ENCODE peak calls at places on chromosomes 3 and 15, in four cellular contexts. One of them, this sample, is unnamed.

GRCh38 chr3:100073555-100074307 is 40.6 kb downstream of the FILIP1L start:
- DNase-seq in psoas muscle: no peak
- DNase-seq in lower lobe of right lung: no peak
- DNase-seq in stomach: no peak
- DNase-seq in this sample: peak; percentile 33

GRCh38 chr15:68407886-68408500 is 24.0 kb downstream of the ITGA11 start:
- DNase-seq in psoas muscle: no peak
- DNase-seq in lower lobe of right lung: no peak
- DNase-seq in stomach: peak; percentile 11
- DNase-seq in this sample: no peak

GRCh38 chr3:33791477-33792166 is 6.8 kb upstream of the PDCD6IP start:
- DNase-seq in psoas muscle: no peak
- DNase-seq in lower lobe of right lung: peak; percentile 57
- DNase-seq in stomach: no peak
- DNase-seq in this sample: peak; percentile 40

GRCh38 chr3:49119036-49119435 is 1.6 kb downstream of the USP19 start:
- DNase-seq in psoas muscle: no peak
- DNase-seq in lower lobe of right lung: no peak
- DNase-seq in stomach: no peak
- DNase-seq in this sample: no peak

GRCh38 chr3:45560270-45561020 is 34.1 kb upstream of the LIMD1 start:
- DNase-seq in psoas muscle: peak; percentile 86
- DNase-seq in lower lobe of right lung: no peak
- DNase-seq in stomach: peak; percentile 28
- DNase-seq in this sample: no peak

GRCh38 chr15:25805006-25805405 is 58.1 kb downstream of the ATP10A start:
- DNase-seq in psoas muscle: no peak
- DNase-seq in lower lobe of right lung: no peak
- DNase-seq in stomach: no peak
- DNase-seq in this sample: no peak

GRCh38 chr3:144866504-144866903 is 894.9 kb downstream of the DIPK2A start:
- DNase-seq in psoas muscle: no peak
- DNase-seq in lower lobe of right lung: no peak
- DNase-seq in stomach: no peak
- DNase-seq in this sample: no peak

GRCh38 chr15:67828969-67829646 is 3.8 kb downstream of the SKOR1 start:
- DNase-seq in psoas muscle: no peak
- DNase-seq in lower lobe of right lung: no peak
- DNase-seq in stomach: no peak
- DNase-seq in this sample: no peak

GRCh38 chr3:138097192-138097829 is 18.1 kb downstream of the DZIP1L start:
- DNase-seq in psoas muscle: no peak
- DNase-seq in lower lobe of right lung: no peak
- DNase-seq in stomach: no peak
- DNase-seq in this sample: no peak

GRCh38 chr3:177830411-177830849 is 633.1 kb upstream of the TBL1XR1 start:
- DNase-seq in psoas muscle: no peak
- DNase-seq in lower lobe of right lung: no peak
- DNase-seq in stomach: no peak
- DNase-seq in this sample: no peak

GRCh38 chr15:39969871-39970270 is 36.0 kb downstream of the EIF2AK4 start:
- DNase-seq in psoas muscle: peak; percentile 58
- DNase-seq in lower lobe of right lung: peak; percentile 71
- DNase-seq in stomach: peak; percentile 61
- DNase-seq in this sample: peak; percentile 83

GRCh38 chr3:154241496-154241895 is 82.8 kb downstream of the DHX36 start:
- DNase-seq in psoas muscle: no peak
- DNase-seq in lower lobe of right lung: no peak
- DNase-seq in stomach: no peak
- DNase-seq in this sample: no peak

GRCh38 chr15:94069834-94070233 is 161.5 kb upstream of the MCTP2 start:
- DNase-seq in psoas muscle: no peak
- DNase-seq in lower lobe of right lung: no peak
- DNase-seq in stomach: no peak
- DNase-seq in this sample: no peak

GRCh38 chr3:36647423-36647853 is 116.9 kb downstream of the DCLK3 start:
- DNase-seq in psoas muscle: no peak
- DNase-seq in lower lobe of right lung: no peak
- DNase-seq in stomach: no peak
- DNase-seq in this sample: no peak

GRCh38 chr3:128317698-128318231 is 148.9 kb downstream of the DNAJB8 start:
- DNase-seq in psoas muscle: no peak
- DNase-seq in lower lobe of right lung: no peak
- DNase-seq in stomach: peak; percentile 18
- DNase-seq in this sample: no peak

GRCh38 chr3:53495518-53496501 is 1.4 kb downstream of the CACNA1D start:
- DNase-seq in psoas muscle: no peak
- DNase-seq in lower lobe of right lung: no peak
- DNase-seq in stomach: peak; percentile 30
- DNase-seq in this sample: peak; percentile 24

GRCh38 chr3:43587303-43587702 is 34.5 kb downstream of the ANO10 start:
- DNase-seq in psoas muscle: no peak
- DNase-seq in lower lobe of right lung: no peak
- DNase-seq in stomach: no peak
- DNase-seq in this sample: no peak

GRCh38 chr3:116166121-116166520 is 279.2 kb downstream of the LSAMP start:
- DNase-seq in psoas muscle: no peak
- DNase-seq in lower lobe of right lung: no peak
- DNase-seq in stomach: no peak
- DNase-seq in this sample: no peak

GRCh38 chr3:134646086-134646485 is 4.7 kb downstream of the KY start:
- DNase-seq in psoas muscle: no peak
- DNase-seq in lower lobe of right lung: no peak
- DNase-seq in stomach: no peak
- DNase-seq in this sample: no peak

GRCh38 chr15:29800441-29801366 is 21.6 kb downstream of the TJP1 start:
- DNase-seq in psoas muscle: no peak
- DNase-seq in lower lobe of right lung: no peak
- DNase-seq in stomach: no peak
- DNase-seq in this sample: no peak

GRCh38 chr3:135781026-135781815 is 184.3 kb upstream of the PPP2R3A start:
- DNase-seq in psoas muscle: no peak
- DNase-seq in lower lobe of right lung: no peak
- DNase-seq in stomach: no peak
- DNase-seq in this sample: no peak

GRCh38 chr15:97023131-97023844 is 692.8 kb downstream of the NR2F2 start:
- DNase-seq in psoas muscle: no peak
- DNase-seq in lower lobe of right lung: no peak
- DNase-seq in stomach: no peak
- DNase-seq in this sample: no peak

GRCh38 chr3:156395961-156396700 is 158.8 kb downstream of the SSR3 start:
- DNase-seq in psoas muscle: no peak
- DNase-seq in lower lobe of right lung: no peak
- DNase-seq in stomach: no peak
- DNase-seq in this sample: no peak

GRCh38 chr3:48652923-48653715 is 9.6 kb downstream of the CELSR3 start:
- DNase-seq in psoas muscle: no peak
- DNase-seq in lower lobe of right lung: no peak
- DNase-seq in stomach: no peak
- DNase-seq in this sample: no peak

GRCh38 chr3:126927846-126928245 is 55.1 kb upstream of the PLXNA1 start:
- DNase-seq in psoas muscle: no peak
- DNase-seq in lower lobe of right lung: no peak
- DNase-seq in stomach: no peak
- DNase-seq in this sample: no peak

GRCh38 chr3:195247863-195248189 is 23.1 kb downstream of the XXYLT1 start:
- DNase-seq in psoas muscle: no peak
- DNase-seq in lower lobe of right lung: peak; percentile 24
- DNase-seq in stomach: no peak
- DNase-seq in this sample: no peak

GRCh38 chr15:54289590-54290136 is 311.4 kb downstream of the UNC13C start:
- DNase-seq in psoas muscle: no peak
- DNase-seq in lower lobe of right lung: no peak
- DNase-seq in stomach: no peak
- DNase-seq in this sample: no peak

GRCh38 chr3:5767304-5767703 is 579.8 kb downstream of the EDEM1 start:
- DNase-seq in psoas muscle: no peak
- DNase-seq in lower lobe of right lung: no peak
- DNase-seq in stomach: no peak
- DNase-seq in this sample: no peak

GRCh38 chr3:83457516-83457915 is 1501.3 kb upstream of the CADM2 start:
- DNase-seq in psoas muscle: no peak
- DNase-seq in lower lobe of right lung: no peak
- DNase-seq in stomach: no peak
- DNase-seq in this sample: no peak

GRCh38 chr15:98547255-98547654 is 101.1 kb upstream of the IGF1R start:
- DNase-seq in psoas muscle: no peak
- DNase-seq in lower lobe of right lung: no peak
- DNase-seq in stomach: no peak
- DNase-seq in this sample: no peak

GRCh38 chr3:57078366-57079220 is 18.1 kb downstream of the SPATA12 start:
- DNase-seq in psoas muscle: peak; percentile 66
- DNase-seq in lower lobe of right lung: peak; percentile 60
- DNase-seq in stomach: peak; percentile 49
- DNase-seq in this sample: peak; percentile 73

GRCh38 chr3:146035366-146035765 is 125.6 kb downstream of the PLOD2 start:
- DNase-seq in psoas muscle: no peak
- DNase-seq in lower lobe of right lung: no peak
- DNase-seq in stomach: no peak
- DNase-seq in this sample: no peak

GRCh38 chr15:101156509-101157159 is 95.2 kb downstream of the CHSY1 start:
- DNase-seq in psoas muscle: no peak
- DNase-seq in lower lobe of right lung: peak; percentile 10
- DNase-seq in stomach: no peak
- DNase-seq in this sample: no peak

GRCh38 chr3:70120360-70120966 is 120.9 kb downstream of the SAMMSON start:
- DNase-seq in psoas muscle: peak; percentile 25
- DNase-seq in lower lobe of right lung: peak; percentile 76
- DNase-seq in stomach: peak; percentile 70
- DNase-seq in this sample: no peak
- H3K4me3 ChIP-seq in psoas muscle: no peak overlapping the region
- H3K4me3 ChIP-seq in lower lobe of right lung: no peak overlapping the region
- H3K4me3 ChIP-seq in stomach: no peak overlapping the region
- H3K4me3 ChIP-seq in this sample: no peak overlapping the region

DNA sequence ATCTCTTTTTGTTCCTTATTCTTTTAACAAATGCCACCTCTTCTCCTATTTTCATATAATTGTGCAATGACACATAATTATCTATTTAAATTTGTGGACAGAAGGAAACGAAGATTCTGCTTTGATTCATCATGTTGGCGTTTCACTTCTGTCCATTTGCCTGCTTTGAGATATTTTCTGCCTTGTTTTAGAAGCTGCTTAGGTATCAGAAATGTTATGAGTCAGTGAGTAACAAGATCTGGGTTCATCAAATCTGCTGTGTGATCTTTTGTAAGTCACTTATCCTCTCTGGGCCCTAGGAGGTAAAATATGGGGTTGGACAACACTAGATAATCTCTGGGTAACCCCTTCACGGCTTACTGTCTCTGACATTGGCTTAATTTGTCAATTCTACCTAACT is 7.3 kb upstream of the MINDY4B start:
- DNase-seq in psoas muscle: no peak
- DNase-seq in lower lobe of right lung: no peak
- DNase-seq in stomach: no peak
- DNase-seq in this sample: no peak
- H3K4me3 ChIP-seq in psoas muscle: no peak overlapping the region
- H3K4me3 ChIP-seq in lower lobe of right lung: no peak overlapping the region
- H3K4me3 ChIP-seq in stomach: no peak overlapping the region
- H3K4me3 ChIP-seq in this sample: no peak overlapping the region

GRCh38 chr3:69088033-69088432 is 3.3 kb downstream of the ARL6IP5 start:
- DNase-seq in psoas muscle: no peak
- DNase-seq in lower lobe of right lung: no peak
- DNase-seq in stomach: no peak
- DNase-seq in this sample: no peak
- H3K4me3 ChIP-seq in psoas muscle: peak overlapping the region; percentile 90
- H3K4me3 ChIP-seq in lower lobe of right lung: peak overlapping the region; percentile 92
- H3K4me3 ChIP-seq in stomach: peak overlapping the region; percentile 94
- H3K4me3 ChIP-seq in this sample: no peak overlapping the region

GRCh38 chr3:25429960-25430941 is 2.2 kb downstream of the RARB start:
- DNase-seq in psoas muscle: no peak
- DNase-seq in lower lobe of right lung: no peak
- DNase-seq in stomach: no peak
- DNase-seq in this sample: no peak
- H3K4me3 ChIP-seq in psoas muscle: peak overlapping the region; percentile 73
- H3K4me3 ChIP-seq in lower lobe of right lung: peak overlapping the region; percentile 60
- H3K4me3 ChIP-seq in stomach: peak overlapping the region; percentile 55
- H3K4me3 ChIP-seq in this sample: no peak overlapping the region

GRCh38 chr3:147351301-147351700 is 55.0 kb downstream of the ZIC4 start:
- DNase-seq in psoas muscle: no peak
- DNase-seq in lower lobe of right lung: no peak
- DNase-seq in stomach: no peak
- DNase-seq in this sample: no peak

GRCh38 chr3:147354621-147355020 is 51.7 kb downstream of the ZIC4 start:
- DNase-seq in psoas muscle: no peak
- DNase-seq in lower lobe of right lung: no peak
- DNase-seq in stomach: no peak
- DNase-seq in this sample: no peak

GRCh38 chr3:147343926-147344325 is 62.4 kb downstream of the ZIC4 start:
- DNase-seq in psoas muscle: no peak
- DNase-seq in lower lobe of right lung: no peak
- DNase-seq in stomach: no peak
- DNase-seq in this sample: no peak

DNA sequence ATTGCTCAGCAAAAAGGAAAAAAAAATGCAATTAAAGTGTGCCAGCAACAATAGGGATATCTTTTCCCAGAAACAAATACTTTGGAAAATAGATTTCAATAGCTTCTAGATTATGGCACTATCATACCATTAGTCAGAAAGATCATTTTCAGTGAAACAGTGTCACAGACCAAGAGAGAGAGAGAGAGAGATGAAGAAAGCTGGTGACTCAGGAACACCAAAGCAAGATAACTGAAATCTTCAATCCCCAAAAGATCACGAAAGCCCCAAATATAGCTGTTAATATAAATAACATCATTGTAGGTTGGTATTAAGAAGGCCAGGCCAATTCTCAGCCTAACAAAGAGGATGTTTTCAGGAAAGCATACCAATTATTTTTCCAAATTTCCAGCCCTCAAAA is 57.4 kb downstream of the ZIC4 start:
- DNase-seq in psoas muscle: no peak
- DNase-seq in lower lobe of right lung: no peak
- DNase-seq in stomach: no peak
- DNase-seq in this sample: no peak
- H3K4me3 ChIP-seq in psoas muscle: no peak overlapping the region
- H3K4me3 ChIP-seq in lower lobe of right lung: no peak overlapping the region
- H3K4me3 ChIP-seq in stomach: no peak overlapping the region
- H3K4me3 ChIP-seq in this sample: no peak overlapping the region

GRCh38 chr15:88982304-88982945 is 69.2 kb upstream of the MFGE8 start:
- DNase-seq in psoas muscle: peak; percentile 74
- DNase-seq in lower lobe of right lung: no peak
- DNase-seq in stomach: no peak
- DNase-seq in this sample: no peak
- H3K4me3 ChIP-seq in psoas muscle: no peak overlapping the region
- H3K4me3 ChIP-seq in lower lobe of right lung: no peak overlapping the region
- H3K4me3 ChIP-seq in stomach: no peak overlapping the region
- H3K4me3 ChIP-seq in this sample: no peak overlapping the region

DNA sequence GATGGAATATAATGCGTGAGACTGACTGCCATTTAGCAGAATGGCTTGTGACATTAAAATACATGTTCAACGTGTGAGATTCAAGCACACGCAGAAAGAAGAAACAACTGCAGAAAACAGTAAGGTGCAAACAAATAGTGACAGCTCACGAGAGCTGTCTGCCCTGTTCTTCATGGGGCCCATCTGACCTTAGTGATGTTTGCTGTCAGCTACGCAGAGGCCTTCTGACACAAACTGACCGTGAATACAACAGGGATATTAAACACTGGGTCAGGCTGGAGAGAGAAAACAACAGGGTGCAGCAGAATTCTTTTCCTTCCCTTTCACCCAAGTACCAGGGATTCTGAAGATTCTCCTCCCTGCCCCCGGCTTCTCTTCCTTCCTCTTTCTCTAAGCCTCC is 2.2 kb downstream of the TNFAIP8L3 start:
- DNase-seq in psoas muscle: no peak
- DNase-seq in lower lobe of right lung: no peak
- DNase-seq in stomach: no peak
- DNase-seq in this sample: no peak
- H3K4me3 ChIP-seq in psoas muscle: no peak overlapping the region
- H3K4me3 ChIP-seq in lower lobe of right lung: no peak overlapping the region
- H3K4me3 ChIP-seq in stomach: no peak overlapping the region
- H3K4me3 ChIP-seq in this sample: no peak overlapping the region